ENCODE peak calls at places on chromosomes 4 and X, in four cellular contexts. A, F, P and K are unnamed samples.

GRCh38 chr4:143441678-143442077 is 71.8 kb upstream of the SMARCA5 start:
- DNase-seq in P (no peak), F (no peak), A (no peak), K (no peak)

GRCh38 chrX:155857561-155857960 is 23.6 kb upstream of the VAMP7 start:
- DNase-seq in F (no peak), A (peak), P (peak), K (no peak)

GRCh38 chr4:106149911-106150310 is 166.1 kb downstream of the TBCK start:
- DNase-seq in F (no peak), A (no peak), P (no peak), K (no peak)

GRCh38 chrX:48579259-48579658 is 5.0 kb downstream of the RBM3 start:
- DNase-seq in A (no peak), P (no peak), F (no peak), K (no peak)

GRCh38 chr4:145679520-145679919 is 426 bp upstream of the C4orf51 start:
- DNase-seq in A (no peak), P (no peak), F (no peak), K (peak)

GRCh38 chr4:169314906-169315305 is 44.1 kb upstream of the SH3RF1 start:
- DNase-seq in F (no peak), P (no peak), A (peak), K (peak)

GRCh38 chrX:16484338-16484737 is 165.6 kb upstream of the S100G start:
- DNase-seq in P (no peak), F (no peak), A (no peak), K (peak)

GRCh38 chr4:52657630-52658501 is 1.2 kb downstream of the USP46 start:
- DNase-seq in P (no peak), A (peak), F (no peak), K (peak)

GRCh38 chr4:132540268-132540667 is 608.8 kb upstream of the PCDH10 start:
- DNase-seq in P (no peak), F (no peak), A (no peak), K (no peak)

GRCh38 chr4:89108068-89108467 is 3.3 kb upstream of the TIGD2 start:
- DNase-seq in F (no peak), A (no peak), P (no peak), K (no peak)

GRCh38 chr4:100294356-100294755 is 104.1 kb upstream of the DDIT4L start:
- DNase-seq in A (no peak), P (no peak), F (no peak), K (peak)

GRCh38 chrX:129529685-129530281 is 6.5 kb upstream of the SMARCA1 start:
- DNase-seq in F (no peak), A (peak), P (no peak), K (peak)

GRCh38 chr4:93346840-93347239 is 481.7 kb upstream of the ATOH1 start:
- DNase-seq in F (no peak), A (no peak), P (no peak), K (no peak)

GRCh38 chr4:53905281-53905934 is 159.0 kb downstream of the CHIC2 start:
- DNase-seq in P (no peak), A (no peak), F (no peak), K (peak)

GRCh38 chr4:37889849-37890500 is 909 bp upstream of the TBC1D1 start:
- DNase-seq in P (no peak), F (no peak), A (peak), K (peak)

GRCh38 chrX:70454441-70455365 is 10.1 kb downstream of the DLG3 start:
- DNase-seq in F (no peak), A (peak), P (peak), K (peak)

GRCh38 chr4:151015458-151016344 is 617 bp upstream of the LRBA start:
- DNase-seq in A (peak), F (no peak), P (peak), K (peak)

GRCh38 chrX:20218809-20219505 is 47.8 kb downstream of the RPS6KA3 start:
- DNase-seq in P (peak), F (no peak), A (no peak), K (peak)

GRCh38 chr4:89245459-89245858 is 62.1 kb downstream of the GPRIN3 start:
- DNase-seq in P (no peak), A (no peak), F (no peak), K (no peak)

GRCh38 chrX:139828037-139828436 is 104.8 kb downstream of the ATP11C start:
- DNase-seq in P (no peak), F (no peak), A (no peak), K (no peak)

GRCh38 chr4:101556845-101557244 is 209.5 kb upstream of the PPP3CA start:
- DNase-seq in P (no peak), F (no peak), A (no peak), K (no peak)

GRCh38 chr4:87103691-87104187 is 116.7 kb downstream of the KLHL8 start:
- DNase-seq in P (no peak), A (no peak), F (no peak), K (peak)

GRCh38 chrX:132045456-132045855 is 22.4 kb downstream of the STK26 start:
- DNase-seq in F (no peak), P (no peak), A (no peak), K (no peak)

GRCh38 chrX:136899206-136899605 is 18.7 kb upstream of the RBMX start:
- DNase-seq in P (no peak), A (no peak), F (no peak), K (no peak)

GRCh38 chrX:154986826-154987575 is 35.5 kb downstream of the F8 start:
- DNase-seq in A (no peak), F (no peak), P (no peak), K (no peak)

GRCh38 chr4:150708004-150708403 is 126.1 kb downstream of the MAB21L2 start:
- DNase-seq in F (no peak), A (peak), P (no peak), K (no peak)

GRCh38 chr4:1738410-1738809 is 17.1 kb downstream of the TACC3 start:
- DNase-seq in P (no peak), A (no peak), F (no peak), K (no peak)

GRCh38 chr4:137735561-137736104 is 203.3 kb upstream of the PCDH18 start:
- DNase-seq in A (no peak), P (no peak), F (no peak), K (no peak)

GRCh38 chr4:140691369-140691768 is 64.8 kb downstream of the TBC1D9 start:
- DNase-seq in P (no peak), A (no peak), F (no peak), K (peak)

GRCh38 chr4:167578906-167579305 is 344.6 kb upstream of the SPOCK3 start:
- DNase-seq in A (no peak), F (no peak), P (no peak), K (no peak)

GRCh38 chrX:153981231-153981630 is 8.7 kb downstream of the TMEM187 start:
- DNase-seq in P (no peak), A (no peak), F (no peak), K (no peak)
- H2AFZ ChIP-seq in P (no peak), A (no peak), F (peak), K (no peak)

DNA sequence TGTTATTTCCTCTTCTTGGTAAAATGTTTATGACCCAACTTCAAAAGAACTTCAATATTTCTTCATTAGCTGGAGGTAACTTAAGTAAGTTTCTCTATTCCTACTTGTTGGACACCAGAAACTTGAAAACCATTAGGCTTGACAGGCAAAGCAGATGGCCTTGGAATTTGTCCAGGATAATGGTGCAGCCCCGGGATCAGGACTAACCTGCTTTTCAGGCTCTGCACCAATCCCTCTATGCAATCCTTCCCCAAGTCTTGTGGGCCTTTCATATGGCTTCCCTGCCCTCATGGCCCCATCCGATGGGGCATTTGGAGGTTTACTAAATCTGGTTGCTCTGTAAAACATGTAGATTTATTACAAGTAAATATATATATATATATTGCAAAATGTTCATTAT is 68.5 kb downstream of the SPINK2 start:
- DNase-seq in F (no peak), A (no peak), P (no peak), K (no peak)
- H3K27ac ChIP-seq in F (no peak), A (no peak), P (no peak), K (no peak)

GRCh38 chr4:41057456-41057855 is 156.9 kb downstream of the APBB2 start:
- DNase-seq in F (no peak), P (no peak), A (no peak), K (peak)

GRCh38 chr4:41050116-41050515 is 164.2 kb downstream of the APBB2 start:
- DNase-seq in P (no peak), F (no peak), A (no peak), K (no peak)

GRCh38 chr4:41050840-41051775 is 163.2 kb downstream of the APBB2 start:
- DNase-seq in A (no peak), F (no peak), P (no peak), K (no peak)

DNA sequence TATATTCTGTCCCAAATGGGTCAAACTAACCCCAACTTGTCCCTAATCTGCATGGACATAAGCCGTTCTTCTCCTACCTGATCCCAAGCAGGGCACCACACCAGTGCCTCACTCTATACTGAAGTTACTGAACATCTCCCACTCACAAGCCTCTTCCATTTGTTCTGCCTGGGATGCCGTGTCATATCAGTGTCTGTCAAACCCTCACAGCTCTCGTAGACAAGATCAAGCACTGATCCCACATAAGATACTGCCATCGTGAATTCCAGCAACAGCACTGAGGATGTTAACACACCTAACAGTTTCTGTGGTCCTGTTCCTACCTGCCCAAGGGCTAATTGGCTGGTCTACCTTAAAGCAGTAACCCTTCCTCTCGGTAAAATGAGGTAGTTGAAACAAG is 162.1 kb downstream of the APBB2 start:
- DNase-seq in F (no peak), A (no peak), P (no peak), K (no peak)
- TF ChIP-seq RCOR1 in F (no peak), A (no peak), P (no peak), K (no peak)

GRCh38 chr4:113901994-113902787 is 77.3 kb downstream of the ARSJ start:
- DNase-seq in P (no peak), A (no peak), F (no peak), K (no peak)
- H2AFZ ChIP-seq in P (no peak), A (no peak), F (peak), K (no peak)

GRCh38 chr4:152363086-152363485 is 172.8 kb downstream of the FBXW7 start:
- DNase-seq in F (no peak), P (no peak), A (no peak), K (peak)
- H3K27ac ChIP-seq in F (no peak), P (no peak), A (peak), K (no peak)

GRCh38 chr4:6749340-6750171 is 33.0 kb upstream of the KIAA0232 start:
- DNase-seq in P (peak), F (no peak), A (peak), K (peak)
- TF ChIP-seq RCOR1 in P (no peak), F (no peak), A (no peak), K (no peak)

DNA sequence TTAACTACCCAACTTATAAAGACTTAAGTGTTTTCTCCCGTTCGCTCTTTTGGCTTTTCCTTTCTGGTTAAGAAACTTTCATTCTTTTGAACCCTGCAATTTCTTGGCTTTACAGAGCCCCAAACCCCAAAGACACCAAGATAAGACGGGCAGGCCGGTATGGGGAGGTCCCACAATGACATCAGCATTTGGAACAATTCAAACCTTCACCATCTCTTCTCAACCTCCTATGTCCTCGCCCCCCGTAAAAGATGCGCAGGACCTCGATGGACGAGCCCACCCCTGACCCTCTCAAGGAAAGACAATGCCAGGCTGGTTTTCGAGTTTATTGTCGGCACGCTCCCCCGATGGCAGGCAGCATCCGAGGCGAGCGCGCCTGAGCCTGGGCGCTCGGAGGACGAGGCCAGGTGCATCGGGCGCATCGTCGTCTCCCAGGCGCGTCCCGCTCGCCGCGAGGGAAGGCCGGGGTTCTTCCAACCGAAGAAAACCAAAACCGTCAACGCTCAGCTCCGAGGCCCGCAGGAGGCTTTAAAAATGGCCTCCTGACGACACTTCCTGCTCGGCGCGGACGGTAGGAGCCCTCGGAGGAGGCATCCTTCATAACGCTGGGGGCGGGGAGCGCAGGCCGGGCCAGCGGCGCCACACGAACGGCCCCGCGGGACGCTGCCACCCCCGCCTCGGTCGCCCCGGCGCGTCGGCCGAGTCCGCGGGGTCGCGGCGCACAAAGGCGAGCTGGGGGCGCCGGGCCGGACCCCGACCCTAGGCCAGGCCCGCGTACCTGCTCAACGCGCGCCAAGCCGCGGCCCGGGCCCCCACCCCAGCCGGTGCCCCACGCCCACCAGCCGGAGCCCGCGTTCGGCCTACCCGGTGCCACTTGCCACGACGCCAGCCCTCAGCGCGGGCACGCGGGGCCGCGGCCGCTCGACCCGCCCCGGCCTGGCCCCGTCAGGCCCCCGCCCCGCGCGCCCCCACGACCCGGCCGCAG is 664 bp downstream of the ZNF518B start:
- DNase-seq in A (peak), F (no peak), P (peak), K (peak)
- H2AFZ ChIP-seq in A (peak), F (peak), P (peak), K (peak)

DNA sequence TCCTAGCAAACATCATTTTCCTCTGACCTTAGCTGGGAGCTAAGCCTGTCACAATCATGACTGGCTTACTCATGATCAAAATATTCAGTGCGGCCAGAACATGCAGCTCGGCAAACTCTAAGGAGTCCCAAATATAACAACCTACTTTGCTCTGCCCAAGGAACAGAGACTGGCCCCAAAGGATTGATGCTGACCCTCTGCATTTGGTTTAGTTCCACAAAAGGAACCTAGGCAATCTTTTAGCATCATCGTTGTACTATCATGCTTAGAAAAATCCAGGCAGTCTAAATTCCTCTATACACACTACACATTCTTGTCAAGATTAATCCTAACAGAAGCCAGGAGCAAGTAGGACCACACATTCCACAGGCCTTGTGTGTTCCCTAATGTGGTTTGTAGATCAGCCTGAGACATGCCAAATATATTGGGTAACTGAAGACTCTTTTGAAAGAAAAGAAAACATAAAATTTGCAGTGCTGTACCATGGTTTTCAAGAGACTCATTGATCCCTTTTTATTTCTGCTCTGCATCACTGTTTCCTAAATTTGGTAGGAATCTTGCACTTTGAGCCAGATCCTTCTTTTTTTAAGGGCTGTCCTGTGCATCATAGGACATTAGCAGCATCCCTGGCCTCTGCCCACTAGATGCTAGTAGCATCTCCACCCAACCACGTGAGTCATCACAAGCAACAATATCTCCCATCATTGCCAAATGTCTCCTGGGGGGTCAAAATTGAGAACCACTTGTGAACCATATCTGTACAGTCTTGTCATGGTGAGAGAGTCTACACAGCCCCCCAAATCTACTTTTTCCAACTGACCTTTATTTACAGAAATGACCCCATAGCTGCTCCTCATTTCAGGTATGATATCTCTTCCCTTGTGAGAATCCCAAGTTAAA is 17.6 kb upstream of the CC2D2A start:
- DNase-seq in F (no peak), A (no peak), P (no peak), K (peak)
- H3K27ac ChIP-seq in F (no peak), A (peak), P (no peak), K (peak)

GRCh38 chrX:43679778-43680177 is 23.7 kb downstream of the MAOA start:
- DNase-seq in F (no peak), P (no peak), A (no peak), K (no peak)
- TF ChIP-seq RCOR1 in F (no peak), P (no peak), A (no peak), K (no peak)

DNA sequence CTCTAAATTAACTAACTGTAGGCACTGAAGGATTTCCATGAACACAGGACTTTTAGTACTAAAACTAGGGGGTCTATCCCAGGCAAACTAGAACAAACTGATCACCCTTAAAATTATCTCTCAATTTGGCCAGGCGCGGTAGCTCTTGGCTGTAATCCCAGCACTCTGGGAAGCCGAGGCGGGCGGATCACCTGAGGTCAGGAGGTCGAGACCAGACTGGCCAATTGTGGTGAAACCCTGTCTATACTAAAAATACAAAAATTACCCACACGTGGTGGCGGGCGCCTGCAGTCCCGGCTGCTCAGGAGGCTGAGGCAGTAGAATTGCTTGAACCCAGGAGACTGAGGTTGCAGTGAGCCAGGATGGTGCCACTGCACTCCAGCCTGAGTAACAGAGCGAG is 436.6 kb downstream of the RPA4 start:
- DNase-seq in F (no peak), P (no peak), A (no peak), K (no peak)
- H2AFZ ChIP-seq in F (no peak), P (no peak), A (no peak), K (no peak)